ENCODE peak calls at places on chromosomes 1 and 21, in ten cellular contexts. J is activated CD4-positive, alpha-beta T cell treated with anti-CD3 and anti-CD28 coated beads, Interleukin-2, amount 10 ng/mL, durations not matched to agents 24 days and 14 days; S is activated CD8-positive, alpha-beta memory T cell treated with anti-CD3 and anti-CD28 coated beads for 24 hours; P is Caco-2; E is ovary; C is OCI-LY7; G is mammary epithelial cell; W is stimulated activated CD8-positive, alpha-beta memory T cell treated with anti-CD3 and anti-CD28 coated beads, Interleukin-2, amount 100 ng/mL, for 48 hours; L is amniotic epithelial cell; F is NCI-H2081. K is an unnamed sample.

GRCh38 chr1:8408151-8408839 is 90.4 kb downstream of the SLC45A1 start:
- DNase-seq in J (no peak), S (no peak), P (no peak), E (peak), C (no peak), G (no peak), W (no peak), L (peak), F (no peak), K (no peak)

GRCh38 chr1:83641206-83641658 is 357.7 kb downstream of the TTLL7 start:
- DNase-seq in J (peak), S (no peak), P (no peak), E (no peak), C (no peak), G (peak), W (no peak), L (no peak), F (no peak), K (no peak)

GRCh38 chr1:89609781-89610456 is 23.0 kb upstream of the LRRC8C start:
- DNase-seq in J (peak), S (peak), P (no peak), E (no peak), C (no peak), G (no peak), W (no peak), L (no peak), F (no peak), K (peak)

GRCh38 chr1:111127923-111128643 is 11.8 kb downstream of the DRAM2 start:
- DNase-seq in J (no peak), S (no peak), P (no peak), E (no peak), C (peak), G (no peak), W (no peak), L (no peak), F (no peak), K (no peak)

GRCh38 chr1:22131875-22132486 is 10.9 kb downstream of the WNT4 start:
- DNase-seq in J (peak), S (peak), P (peak), E (no peak), C (peak), G (peak), W (peak), L (no peak), F (peak), K (peak)

GRCh38 chr1:99652881-99653281 is 7.0 kb downstream of the PALMD start:
- DNase-seq in J (no peak), S (no peak), P (no peak), E (no peak), C (no peak), G (no peak), W (no peak), L (no peak), F (no peak), K (no peak)

GRCh38 chr1:183821309-183822080 is 16.6 kb downstream of the RGL1 start:
- DNase-seq in J (no peak), S (no peak), P (no peak), E (no peak), C (no peak), G (no peak), W (no peak), L (no peak), F (no peak), K (no peak)

GRCh38 chr1:9717193-9718005 is 65.9 kb downstream of the PIK3CD start:
- DNase-seq in J (peak), S (peak), P (no peak), E (peak), C (peak), G (no peak), W (peak), L (no peak), F (no peak), K (peak)

GRCh38 chr1:51973587-51974474 is 16.7 kb downstream of the RAB3B start:
- DNase-seq in J (no peak), S (no peak), P (no peak), E (no peak), C (no peak), G (no peak), W (no peak), L (peak), F (peak), K (no peak)

GRCh38 chr1:8242498-8242897 is 75.4 kb upstream of the SLC45A1 start:
- DNase-seq in J (no peak), S (no peak), P (no peak), E (no peak), C (no peak), G (no peak), W (no peak), L (no peak), F (no peak), K (no peak)

GRCh38 chr21:15732290-15732995 is 2.7 kb downstream of the USP25 start:
- DNase-seq in J (peak), S (no peak), P (no peak), E (no peak), C (peak), G (peak), W (no peak), L (peak), F (peak), K (peak)

GRCh38 chr1:203088441-203088840 is 2.6 kb upstream of the MYOG start:
- DNase-seq in J (no peak), S (no peak), P (no peak), E (no peak), C (no peak), G (no peak), W (no peak), L (no peak), F (no peak), K (no peak)

GRCh38 chr1:173444757-173445156 is 32.4 kb upstream of the PRDX6 start:
- DNase-seq in J (peak), S (no peak), P (peak), E (no peak), C (peak), G (no peak), W (no peak), L (no peak), F (no peak), K (peak)

GRCh38 chr1:20358761-20359263 is 68.1 kb downstream of the VWA5B1 start:
- DNase-seq in J (no peak), S (no peak), P (no peak), E (peak), C (no peak), G (peak), W (no peak), L (peak), F (no peak), K (no peak)

GRCh38 chr1:7629011-7629410 is 142.1 kb upstream of the VAMP3 start:
- DNase-seq in J (no peak), S (no peak), P (no peak), E (no peak), C (no peak), G (no peak), W (no peak), L (no peak), F (no peak), K (no peak)

GRCh38 chr1:115172270-115172669 is 83.0 kb upstream of the TSPAN2 start:
- DNase-seq in J (no peak), S (no peak), P (no peak), E (no peak), C (no peak), G (no peak), W (no peak), L (no peak), F (no peak), K (no peak)

GRCh38 chr21:36183144-36183795 is 26.6 kb downstream of the DOP1B start:
- DNase-seq in J (no peak), S (no peak), P (peak), E (no peak), C (no peak), G (peak), W (no peak), L (no peak), F (no peak), K (no peak)

GRCh38 chr1:26164036-26164927 is 4.5 kb downstream of the C1orf232 start:
- DNase-seq in J (peak), S (peak), P (peak), E (peak), C (peak), G (no peak), W (peak), L (no peak), F (peak), K (peak)

GRCh38 chr1:25550683-25551310 is 7.4 kb downstream of the LDLRAP1 start:
- DNase-seq in J (no peak), S (no peak), P (no peak), E (peak), C (no peak), G (no peak), W (no peak), L (peak), F (no peak), K (no peak)

K was measured in central memory CD4-positive, alpha-beta T cell.